ENCODE peak calls at places on chromosomes 5 and 9, in five cellular contexts. A is tibial nerve, S is NB4, Y is upper lobe of left lung, B is A549. M is an unnamed sample.
A peak's percentile ranks its signal among the peaks of the same experiment; 100 is the strongest.

GRCh38 chr5:172280937-172281336 is 2.6 kb downstream of the UBTD2 start:
- DNase-seq in A (no peak), S (no peak), Y (no peak), B (no peak), M (no peak)

GRCh38 chr9:27528278-27528885 is 1.2 kb downstream of the MOB3B start:
- DNase-seq in A (peak; percentile 82), S (no peak), Y (peak; percentile 93), B (no peak), M (peak; percentile 92)

GRCh38 chr5:144684899-144685298 is 514.2 kb downstream of the KCTD16 start:
- DNase-seq in A (no peak), S (no peak), Y (no peak), B (no peak), M (no peak)

GRCh38 chr9:16262467-16263261 is 607.8 kb downstream of the BNC2 start:
- DNase-seq in A (no peak), S (peak; percentile 60), Y (no peak), B (no peak), M (no peak)

GRCh38 chr9:75023846-75024245 is 4.2 kb downstream of the CARNMT1 start:
- DNase-seq in A (no peak), S (no peak), Y (no peak), B (no peak), M (no peak)

GRCh38 chr9:95506692-95507455 is 9.9 kb downstream of the PTCH1 start:
- DNase-seq in A (no peak), S (peak; percentile 80), Y (peak; percentile 89), B (peak; percentile 33), M (peak; percentile 75)

GRCh38 chr9:114005371-114006154 is 72.5 kb downstream of the AMBP start:
- DNase-seq in A (peak; percentile 2), S (no peak), Y (no peak), B (no peak), M (peak; percentile 69)

GRCh38 chr9:97982719-97983523 is at the start of gene ANP32B:
- DNase-seq in A (peak; percentile 79), S (peak; percentile 96), Y (peak; percentile 99), B (peak; percentile 72), M (peak; percentile 95)

GRCh38 chr5:124421584-124421983 is 324.9 kb downstream of the ZNF608 start:
- DNase-seq in A (no peak), S (no peak), Y (no peak), B (no peak), M (no peak)

GRCh38 chr5:10124287-10124686 is 125.4 kb downstream of the ATPSCKMT start:
- DNase-seq in A (no peak), S (no peak), Y (no peak), B (no peak), M (no peak)

DNA sequence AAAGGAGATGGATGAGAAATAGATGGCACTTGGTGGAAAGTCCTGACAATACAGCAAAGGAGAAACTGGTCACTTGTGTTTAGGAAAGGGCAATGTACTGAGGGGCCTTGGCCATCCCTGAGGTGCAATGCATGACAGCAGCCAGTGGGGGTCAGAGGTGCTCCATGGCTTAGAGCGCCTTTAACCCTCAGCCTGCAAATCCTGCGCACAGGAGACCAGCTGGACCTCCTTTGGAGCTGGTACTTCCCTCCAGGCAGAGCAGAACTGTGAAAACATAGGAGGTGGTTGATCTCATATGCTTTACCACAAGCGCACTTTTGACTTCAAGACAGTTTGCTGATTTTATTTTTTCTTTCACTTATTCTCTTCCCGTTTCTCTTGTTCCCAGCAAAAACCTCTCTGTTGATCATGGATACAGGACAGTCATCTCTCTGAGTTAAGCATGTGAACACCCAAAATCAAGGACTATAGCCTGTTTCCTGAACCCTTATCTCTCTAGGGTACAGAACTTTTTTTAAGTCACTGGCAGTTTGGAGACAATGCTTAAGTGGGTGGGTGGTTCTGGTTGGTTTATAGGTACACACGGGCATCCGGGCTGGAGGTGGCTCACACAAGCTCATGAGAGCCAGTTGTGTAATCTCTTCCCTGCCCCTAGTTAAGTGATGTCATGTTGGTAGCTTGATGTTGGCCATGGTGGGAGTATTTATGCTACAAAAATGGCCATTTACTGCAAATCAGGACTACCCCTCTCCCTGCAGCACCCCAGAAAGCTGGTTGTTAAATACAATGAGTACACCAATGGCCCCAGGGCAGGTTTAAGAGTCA is 37.6 kb upstream of the ANKRD55 start:
- DNase-seq in A (peak; percentile 78), S (peak; percentile 91), Y (no peak), B (peak; percentile 63), M (peak; percentile 82)
- TF ChIP-seq POLR2A in A (no peak), S (no peak), Y (no peak), B (no peak), M (no peak)

DNA sequence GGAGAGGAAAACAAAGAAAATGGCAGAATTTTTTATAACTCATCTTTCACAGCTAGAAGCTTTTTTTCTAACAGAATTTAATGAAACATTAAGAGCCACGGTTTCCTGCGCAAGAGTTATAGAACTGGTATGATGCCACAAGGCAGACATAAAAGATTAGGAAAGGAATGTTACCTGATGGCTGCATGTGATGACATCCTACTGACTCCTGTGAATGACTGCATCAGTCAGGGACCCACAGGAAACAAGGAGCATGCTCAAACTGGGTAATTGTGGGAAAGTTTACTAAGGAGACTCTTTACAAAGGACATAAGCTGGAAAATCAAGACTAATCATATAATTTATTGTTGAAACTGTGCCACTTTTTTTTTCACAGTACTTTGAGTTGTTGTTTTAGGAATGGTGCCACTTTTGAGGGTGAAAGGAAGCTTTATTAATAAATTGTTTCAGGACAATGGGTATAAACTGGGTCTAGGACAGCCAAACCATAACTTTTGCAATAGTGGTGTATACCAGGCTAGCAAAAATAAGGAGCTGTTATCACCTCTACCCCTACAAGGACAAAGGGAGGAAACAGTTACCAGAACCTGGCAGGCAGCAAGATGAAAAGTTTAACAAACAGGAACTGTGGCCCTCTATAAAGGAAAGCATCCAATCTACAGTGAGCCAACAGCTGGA is 5.1 kb upstream of the TSLP start:
- DNase-seq in A (no peak), S (no peak), Y (no peak), B (no peak), M (no peak)
- TF ChIP-seq POLR2A in A (no peak), S (no peak), Y (no peak), B (no peak), M (no peak)

GRCh38 chr5:67693956-67694564 is 497.5 kb upstream of the CD180 start:
- DNase-seq in A (peak; percentile 81), S (no peak), Y (no peak), B (no peak), M (peak; percentile 90)
- TF ChIP-seq POLR2A in A (no peak), S (no peak), Y (no peak), B (no peak), M (no peak)

DNA sequence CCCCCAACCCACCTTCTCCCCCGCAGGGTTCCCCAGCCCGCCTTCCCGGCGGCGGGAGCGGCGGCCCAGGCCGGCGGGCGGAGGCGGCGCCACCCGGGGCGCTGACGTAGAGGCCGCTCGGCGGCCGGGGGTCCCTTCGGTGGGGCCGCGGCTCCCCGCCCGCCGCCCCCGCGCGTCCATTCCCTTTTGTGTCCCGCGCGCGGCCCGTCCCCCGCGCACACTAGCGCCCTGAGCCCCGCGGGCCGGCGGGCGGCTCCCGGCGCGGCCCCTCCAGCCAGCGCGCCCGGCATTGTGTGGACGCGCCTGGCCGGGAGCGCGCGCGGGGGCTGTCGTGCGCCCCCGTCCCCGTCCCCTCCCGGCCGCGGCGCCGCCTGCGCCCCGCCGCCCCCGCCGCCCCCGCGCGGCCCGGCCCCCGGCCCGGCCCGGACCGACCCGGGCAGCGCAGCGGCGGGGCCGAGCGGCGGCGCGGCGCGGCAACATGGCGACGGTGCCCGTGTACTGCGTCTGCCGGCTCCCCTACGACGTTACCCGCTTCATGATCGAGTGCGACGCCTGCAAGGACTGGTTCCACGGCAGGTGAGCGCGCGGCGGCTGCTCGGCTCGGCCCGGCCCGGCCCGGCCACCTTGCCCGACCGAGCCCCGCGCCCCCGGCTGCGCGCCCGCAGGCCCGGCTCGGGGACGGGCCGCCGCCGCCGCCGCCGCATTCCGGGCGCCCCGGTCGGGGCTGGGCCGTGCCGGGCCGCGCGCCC is at the start of gene PHF2:
- DNase-seq in A (no peak), S (peak; percentile 37), Y (peak; percentile 91), B (peak; percentile 47), M (no peak)
- TF ChIP-seq POLR2A in A (no peak), S (peak; percentile 13), Y (no peak), B (peak; percentile 26), M (peak; percentile 26)

GRCh38 chr5:82272957-82273356 is 5.2 kb downstream of the RPS23 start:
- DNase-seq in A (no peak), S (peak; percentile 28), Y (peak; percentile 42), B (no peak), M (no peak)

GRCh38 chr5:82277613-82277986 is 554 bp downstream of the RPS23 start:
- DNase-seq in A (no peak), S (no peak), Y (no peak), B (no peak), M (no peak)

GRCh38 chr5:82275267-82275664 is 2.9 kb downstream of the RPS23 start:
- DNase-seq in A (no peak), S (peak; percentile 8), Y (no peak), B (no peak), M (no peak)

GRCh38 chr5:82276800-82277612 is 1.1 kb downstream of the RPS23 start:
- DNase-seq in A (no peak), S (peak; percentile 12), Y (no peak), B (no peak), M (no peak)

DNA sequence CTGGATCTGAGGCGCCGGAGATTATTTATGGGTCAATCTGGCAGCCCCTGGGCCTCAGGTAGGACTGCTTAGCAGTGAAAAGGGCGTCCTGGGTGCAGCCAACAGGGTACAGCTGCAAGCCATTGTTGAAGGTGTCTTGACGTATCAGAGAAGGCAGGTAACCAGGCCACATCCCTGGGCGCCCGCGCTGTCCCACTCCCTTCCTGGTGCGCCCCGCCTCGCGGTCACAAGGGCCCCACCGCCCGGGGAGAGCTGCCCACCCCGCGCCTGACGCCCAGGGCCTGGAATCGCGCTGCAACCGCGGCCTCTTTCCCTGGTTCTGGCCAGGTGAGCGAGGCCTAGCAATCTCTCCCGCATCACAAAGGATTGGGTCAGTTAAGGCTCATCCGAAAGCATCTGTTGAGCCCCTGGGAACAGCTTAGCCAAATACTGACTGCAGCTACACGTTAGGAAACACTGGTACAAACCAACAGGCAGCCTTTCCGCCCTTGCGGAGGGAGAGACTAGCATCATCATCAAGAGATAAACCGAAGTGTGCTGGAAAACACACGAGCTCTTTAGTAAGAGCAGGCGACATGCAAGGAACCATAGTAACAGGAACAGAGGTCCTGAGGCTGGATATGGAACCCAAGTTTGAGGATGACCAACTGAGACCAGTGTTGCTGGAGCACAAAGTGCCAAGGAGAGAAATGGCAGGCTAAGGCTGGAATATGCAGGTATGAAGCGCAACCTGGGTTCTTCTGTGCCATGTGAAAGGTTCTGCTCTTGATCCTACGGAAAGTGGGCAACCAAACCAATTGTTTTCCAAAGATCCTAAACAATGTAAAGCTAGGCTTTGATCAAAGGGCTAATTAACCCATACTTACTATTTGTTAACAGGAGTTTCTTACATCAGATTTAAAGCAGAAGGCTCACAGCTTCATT is 3.5 kb downstream of the RPS23 start:
- DNase-seq in A (no peak), S (peak; percentile 31), Y (peak; percentile 77), B (no peak), M (no peak)
- TF ChIP-seq POLR2A in A (no peak), S (peak; percentile 32), Y (no peak), B (peak; percentile 1), M (no peak)

DNA sequence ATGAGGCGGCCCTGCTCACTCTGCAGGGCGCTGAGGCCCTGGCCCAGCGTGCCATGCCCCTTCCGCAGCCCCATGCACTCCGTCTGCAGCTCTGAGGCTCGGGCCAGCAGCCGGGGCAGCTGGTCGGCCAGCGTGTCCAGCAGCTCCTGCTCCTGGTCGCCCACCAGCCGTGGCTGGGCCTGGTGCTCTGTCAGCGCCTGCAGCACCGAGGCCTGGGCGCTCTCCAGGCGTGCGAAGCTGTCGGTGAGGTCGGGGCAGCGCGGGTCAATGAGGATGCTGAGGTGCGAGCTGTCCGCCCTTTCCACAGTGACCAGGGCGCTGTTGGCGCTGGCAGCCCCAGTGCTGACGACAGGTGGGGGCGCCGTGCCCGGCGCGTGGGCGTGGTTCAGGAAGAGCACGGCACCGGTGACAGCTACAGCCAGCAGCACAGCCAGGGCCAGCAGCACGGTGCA is 9.4 kb downstream of the FIBCD1 start:
- DNase-seq in A (no peak), S (no peak), Y (no peak), B (no peak), M (no peak)
- TF ChIP-seq POLR2A in A (no peak), S (no peak), Y (no peak), B (no peak), M (no peak)

M was measured in suprapubic skin.